ENCODE peak calls at places on chromosomes 1 and 21, in four cellular contexts. T is neural progenitor cell, A is thyroid gland, M is mammary epithelial cell. L is an unnamed sample. For H3K9me3 and H3K4me1, the result is how much of the 10 kb centered on the place peaks cover.

GRCh38 chr1:2575801-2576663 is 10.5 kb upstream of the PRXL2B start:
- DNase-seq in A (no peak), M (no peak), T (no peak), L (peak)

GRCh38 chr21:18772404-18772803 is 368.8 kb upstream of the TMPRSS15 start:
- DNase-seq in A (no peak), T (no peak), M (no peak), L (no peak)

GRCh38 chr1:180540697-180541594 is 17.8 kb upstream of the OVAAL start:
- DNase-seq in T (no peak), M (peak), A (no peak), L (no peak)

GRCh38 chr1:209805341-209805781 is 581 bp downstream of the IRF6 start:
- DNase-seq in T (peak), A (peak), M (peak), L (no peak)

GRCh38 chr1:3662080-3662671 is 9.9 kb downstream of the TP73 start:
- DNase-seq in T (no peak), A (no peak), M (no peak), L (no peak)

GRCh38 chr1:36174716-36175115 is 18.8 kb downstream of the MAP7D1 start:
- DNase-seq in A (peak), T (no peak), M (no peak), L (no peak)

GRCh38 chr1:23867542-23867952 is 543 bp downstream of the FUCA1 start:
- DNase-seq in T (no peak), A (no peak), M (no peak), L (no peak)

GRCh38 chr1:193185861-193186714 is at the start of gene B3GALT2:
- DNase-seq in T (peak), A (peak), M (peak), L (peak)

GRCh38 chr1:963746-964525 is 2.3 kb upstream of the PLEKHN1 start:
- DNase-seq in T (no peak), M (no peak), A (no peak), L (no peak)

GRCh38 chr1:185594786-185595410 is 139.3 kb upstream of the HMCN1 start:
- DNase-seq in T (no peak), A (no peak), M (no peak), L (no peak)

GRCh38 chr1:177495878-177496277 is 325.1 kb downstream of the BRINP2 start:
- DNase-seq in T (peak), M (no peak), A (no peak), L (no peak)
- H3K9me3 ChIP-seq in T (under half), M (under half), A (under half), L (under half)

GRCh38 chr1:234355782-234356510 is 17.3 kb upstream of the COA6 start:
- DNase-seq in M (no peak), T (no peak), A (no peak), L (no peak)
- H3K4me1 ChIP-seq in M (under half), T (under half), A (under half), L (under half)

DNA sequence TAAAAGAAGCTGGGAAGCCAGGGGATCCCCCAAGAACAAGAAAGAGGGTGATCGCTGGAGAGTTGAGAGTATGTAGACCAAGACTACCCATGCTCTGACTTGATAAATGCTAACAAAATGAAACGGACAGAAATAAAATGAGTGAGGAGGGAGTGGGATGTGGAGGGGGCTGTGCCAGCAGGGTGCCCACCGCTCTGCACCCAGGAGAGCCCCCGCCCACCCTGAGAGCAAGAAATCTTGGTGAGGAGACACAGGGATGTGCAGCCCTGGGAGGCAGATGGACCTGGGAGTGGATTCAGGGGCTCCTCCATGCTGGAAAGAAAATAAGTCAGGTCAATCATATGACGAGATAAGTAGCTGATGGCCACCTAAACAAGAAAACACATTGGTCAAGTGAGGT is 590.9 kb downstream of the AJAP1 start:
- DNase-seq in T (no peak), A (no peak), M (no peak), L (no peak)
- H3K9me3 ChIP-seq in T (under half), A (under half), M (under half), L (under half)

GRCh38 chr1:229271448-229272120 is 673 bp downstream of the RAB4A start:
- DNase-seq in A (no peak), M (no peak), T (peak), L (no peak)
- H3K4me1 ChIP-seq in A (under half), M (under half), T (under half), L (under half)

DNA sequence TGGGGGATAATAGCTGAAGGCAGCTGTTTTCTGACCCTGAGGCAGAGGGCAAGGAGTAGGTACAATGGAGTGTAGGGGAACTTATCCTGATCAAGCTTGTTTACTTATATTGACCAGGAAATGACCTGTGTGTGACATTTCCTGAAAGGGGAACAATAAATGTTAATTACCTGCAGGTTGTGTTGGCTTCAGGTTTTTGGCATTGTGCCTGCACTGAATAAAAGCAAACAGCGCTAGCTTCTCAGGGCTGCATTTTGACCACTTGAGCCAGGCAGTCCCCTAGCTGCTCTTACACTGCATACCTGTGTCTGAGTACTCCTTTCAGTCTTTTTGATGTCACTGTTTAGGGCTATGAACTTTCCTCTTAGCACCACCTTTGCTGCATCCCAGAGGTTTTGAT is 40.6 kb downstream of the DRAM2 start:
- DNase-seq in T (no peak), M (no peak), A (no peak), L (no peak)
- H3K9me3 ChIP-seq in T (under half), M (under half), A (under half), L (under half)

GRCh38 chr1:167462341-167462740 is 56.0 kb downstream of the CD247 start:
- DNase-seq in M (no peak), A (no peak), T (no peak), L (no peak)

GRCh38 chr1:167463856-167464565 is 54.3 kb downstream of the CD247 start:
- DNase-seq in A (no peak), T (peak), M (no peak), L (no peak)

GRCh38 chr1:167457936-167458584 is 60.3 kb downstream of the CD247 start:
- DNase-seq in T (no peak), A (no peak), M (no peak), L (no peak)

GRCh38 chr1:167463055-167463454 is 55.3 kb downstream of the CD247 start:
- DNase-seq in M (no peak), A (no peak), T (peak), L (no peak)

DNA sequence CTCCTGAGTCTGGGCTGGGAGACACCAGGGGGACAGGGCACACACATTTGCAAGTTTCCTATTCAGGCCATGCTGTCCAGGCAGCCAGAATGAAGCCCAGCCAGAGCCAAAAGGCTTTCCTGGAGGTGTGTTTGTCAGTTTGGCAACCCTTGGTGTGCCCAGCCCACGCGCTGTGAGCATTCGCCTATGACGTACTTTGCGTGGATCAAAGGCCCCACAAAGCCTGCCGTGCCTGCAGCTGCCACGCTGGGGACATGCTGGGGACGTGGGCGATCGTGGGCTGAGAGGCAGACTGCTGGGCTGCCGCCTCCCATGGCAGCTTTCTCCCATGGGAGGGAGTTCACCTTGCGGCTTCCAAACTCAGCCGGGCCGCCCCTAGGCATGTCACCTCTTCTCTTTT is 57.5 kb downstream of the CD247 start:
- DNase-seq in A (no peak), M (no peak), T (no peak), L (peak)
- H3K4me1 ChIP-seq in A (under half), M (under half), T (under half), L (under half)

GRCh38 chr21:19810779-19811178 is 1187.4 kb upstream of the NCAM2 start:
- DNase-seq in T (no peak), M (no peak), A (no peak), L (no peak)

GRCh38 chr21:19807231-19807630 is 1191.0 kb upstream of the NCAM2 start:
- DNase-seq in A (no peak), T (no peak), M (no peak), L (no peak)
- H3K9me3 ChIP-seq in A (under half), T (under half), M (under half), L (under half)

DNA sequence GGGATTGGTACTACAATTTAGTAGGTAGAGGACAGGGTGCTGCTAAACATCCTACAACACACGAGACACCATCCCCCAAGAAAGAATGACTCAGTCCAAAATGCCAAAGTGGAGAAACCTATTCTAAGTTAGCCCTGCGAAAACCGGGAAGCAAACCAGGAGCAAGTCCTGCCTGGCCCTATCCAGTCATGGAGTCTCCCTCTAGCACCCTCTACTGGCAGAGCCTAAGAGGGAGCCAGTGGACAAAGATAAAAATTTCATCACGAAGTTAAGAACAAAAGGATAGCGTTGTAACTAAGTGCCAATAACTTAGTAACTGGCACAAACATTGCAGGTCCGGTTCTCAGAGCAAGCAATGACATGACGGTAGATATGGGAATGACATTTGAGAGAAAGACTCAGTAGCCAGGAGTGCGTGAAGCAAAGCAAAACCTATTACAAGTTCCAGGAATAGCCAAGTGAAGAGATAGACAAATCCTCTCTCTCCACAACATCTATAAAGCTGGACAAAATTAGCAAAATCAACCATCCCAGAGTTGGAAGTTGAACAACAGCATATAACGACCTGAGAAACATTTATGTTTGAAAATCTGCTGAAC is 383.5 kb downstream of the OMA1 start:
- DNase-seq in A (peak), T (peak), M (peak), L (peak)
- H3K4me1 ChIP-seq in A (under half), T (under half), M (under half), L (under half)

L was measured in ovary.